ENCODE peak calls at places on chromosomes 12 and 14, in six cellular contexts. One of them, this sample, is unnamed.

GRCh38 chr12:3704512-3705348 is 48.2 kb downstream of the CRACR2A start:
- DNase-seq in PC-9: no peak
- DNase-seq in progenitor cell of endocrine pancreas: no peak
- DNase-seq in pancreas: no peak
- DNase-seq in CD4-positive, alpha-beta T cell: no peak
- DNase-seq in B cell: no peak
- DNase-seq in this sample: no peak

GRCh38 chr14:57182760-57183503 is 85.8 kb downstream of the EXOC5 start:
- DNase-seq in PC-9: peak; percentile 43
- DNase-seq in progenitor cell of endocrine pancreas: no peak
- DNase-seq in pancreas: no peak
- DNase-seq in CD4-positive, alpha-beta T cell: no peak
- DNase-seq in B cell: no peak
- DNase-seq in this sample: no peak

GRCh38 chr14:66485910-66486421 is at the start of gene CCDC196:
- DNase-seq in PC-9: no peak
- DNase-seq in progenitor cell of endocrine pancreas: no peak
- DNase-seq in pancreas: no peak
- DNase-seq in CD4-positive, alpha-beta T cell: no peak
- DNase-seq in B cell: no peak
- DNase-seq in this sample: no peak

GRCh38 chr12:2719405-2719804 is 75.4 kb upstream of the FKBP4 start:
- DNase-seq in PC-9: no peak
- DNase-seq in progenitor cell of endocrine pancreas: no peak
- DNase-seq in pancreas: no peak
- DNase-seq in CD4-positive, alpha-beta T cell: no peak
- DNase-seq in B cell: no peak
- DNase-seq in this sample: no peak

GRCh38 chr12:52754135-52754534 is 23.0 kb downstream of the KRT76 start:
- DNase-seq in PC-9: no peak
- DNase-seq in progenitor cell of endocrine pancreas: no peak
- DNase-seq in pancreas: no peak
- DNase-seq in CD4-positive, alpha-beta T cell: no peak
- DNase-seq in B cell: no peak
- DNase-seq in this sample: no peak

GRCh38 chr12:78402366-78403134 is 462.0 kb upstream of the SYT1 start:
- DNase-seq in PC-9: no peak
- DNase-seq in progenitor cell of endocrine pancreas: no peak
- DNase-seq in pancreas: no peak
- DNase-seq in CD4-positive, alpha-beta T cell: no peak
- DNase-seq in B cell: no peak
- DNase-seq in this sample: no peak

GRCh38 chr14:103703433-103704385 is 11.5 kb downstream of the XRCC3 start:
- DNase-seq in PC-9: no peak
- DNase-seq in progenitor cell of endocrine pancreas: no peak
- DNase-seq in pancreas: no peak
- DNase-seq in CD4-positive, alpha-beta T cell: no peak
- DNase-seq in B cell: no peak
- DNase-seq in this sample: no peak

GRCh38 chr14:37870947-37871346 is 275.5 kb downstream of the TTC6 start:
- DNase-seq in PC-9: no peak
- DNase-seq in progenitor cell of endocrine pancreas: no peak
- DNase-seq in pancreas: no peak
- DNase-seq in CD4-positive, alpha-beta T cell: no peak
- DNase-seq in B cell: no peak
- DNase-seq in this sample: no peak

GRCh38 chr12:57435288-57435687 is 704 bp downstream of the INHBC start:
- DNase-seq in PC-9: no peak
- DNase-seq in progenitor cell of endocrine pancreas: no peak
- DNase-seq in pancreas: no peak
- DNase-seq in CD4-positive, alpha-beta T cell: no peak
- DNase-seq in B cell: no peak
- DNase-seq in this sample: no peak

GRCh38 chr12:44875954-44876553 is at the start of gene NELL2:
- DNase-seq in PC-9: no peak
- DNase-seq in progenitor cell of endocrine pancreas: peak; percentile 24
- DNase-seq in pancreas: peak; percentile 28
- DNase-seq in CD4-positive, alpha-beta T cell: peak; percentile 54
- DNase-seq in B cell: no peak
- DNase-seq in this sample: no peak

GRCh38 chr12:10364839-10365681 is 24.8 kb downstream of the KLRK1 start:
- DNase-seq in PC-9: peak; percentile 79
- DNase-seq in progenitor cell of endocrine pancreas: no peak
- DNase-seq in pancreas: peak; percentile 85
- DNase-seq in CD4-positive, alpha-beta T cell: peak; percentile 39
- DNase-seq in B cell: peak; percentile 74
- DNase-seq in this sample: peak; percentile 30

GRCh38 chr12:121789800-121790748 is 3.4 kb downstream of the RHOF start:
- DNase-seq in PC-9: peak; percentile 86
- DNase-seq in progenitor cell of endocrine pancreas: no peak
- DNase-seq in pancreas: peak; percentile 66
- DNase-seq in CD4-positive, alpha-beta T cell: peak; percentile 91
- DNase-seq in B cell: peak; percentile 95
- DNase-seq in this sample: no peak

GRCh38 chr12:98422809-98423208 is 92.6 kb upstream of the TMPO start:
- DNase-seq in PC-9: no peak
- DNase-seq in progenitor cell of endocrine pancreas: no peak
- DNase-seq in pancreas: no peak
- DNase-seq in CD4-positive, alpha-beta T cell: no peak
- DNase-seq in B cell: no peak
- DNase-seq in this sample: no peak

GRCh38 chr14:51328942-51329350 is 88.9 kb downstream of the TMX1 start:
- DNase-seq in PC-9: no peak
- DNase-seq in progenitor cell of endocrine pancreas: no peak
- DNase-seq in pancreas: no peak
- DNase-seq in CD4-positive, alpha-beta T cell: no peak
- DNase-seq in B cell: no peak
- DNase-seq in this sample: no peak

GRCh38 chr12:121053706-121054105 is 14.7 kb upstream of the OASL start:
- DNase-seq in PC-9: no peak
- DNase-seq in progenitor cell of endocrine pancreas: no peak
- DNase-seq in pancreas: no peak
- DNase-seq in CD4-positive, alpha-beta T cell: no peak
- DNase-seq in B cell: no peak
- DNase-seq in this sample: no peak

GRCh38 chr14:64721899-64722298 is 17.7 kb downstream of the PLEKHG3 start:
- DNase-seq in PC-9: no peak
- DNase-seq in progenitor cell of endocrine pancreas: no peak
- DNase-seq in pancreas: no peak
- DNase-seq in CD4-positive, alpha-beta T cell: no peak
- DNase-seq in B cell: no peak
- DNase-seq in this sample: no peak

DNA sequence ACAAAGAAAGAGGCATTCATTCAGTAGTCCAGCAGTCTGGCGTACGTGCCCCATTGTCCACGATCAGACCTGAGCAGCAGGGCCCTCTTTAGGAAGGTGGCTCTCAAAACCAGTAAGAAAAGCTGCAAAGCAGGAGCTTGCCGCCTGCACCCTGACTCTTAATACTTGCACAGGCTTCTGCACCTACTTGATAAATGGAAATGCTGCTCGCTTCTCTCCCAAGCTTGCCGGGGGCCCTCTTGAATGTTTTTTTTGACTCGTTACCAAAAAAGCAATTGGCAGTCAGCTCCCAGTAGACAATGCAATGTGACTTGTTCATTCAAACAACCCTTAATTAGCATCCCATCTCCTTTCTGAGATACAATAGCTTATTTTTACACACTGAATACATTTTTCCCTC is 27.2 kb upstream of the PTPRB start:
- DNase-seq in PC-9: no peak
- DNase-seq in progenitor cell of endocrine pancreas: no peak
- DNase-seq in pancreas: no peak
- DNase-seq in CD4-positive, alpha-beta T cell: no peak
- DNase-seq in B cell: no peak
- DNase-seq in this sample: no peak
- TF ChIP-seq CTCF in PC-9: no peak
- TF ChIP-seq CTCF in progenitor cell of endocrine pancreas: no peak
- TF ChIP-seq CTCF in pancreas: no peak
- TF ChIP-seq CTCF in CD4-positive, alpha-beta T cell: no peak
- TF ChIP-seq CTCF in B cell: no peak
- TF ChIP-seq CTCF in this sample: no peak

GRCh38 chr14:76870146-76870545 is 43.9 kb downstream of the LRRC74A start:
- DNase-seq in PC-9: no peak
- DNase-seq in progenitor cell of endocrine pancreas: no peak
- DNase-seq in pancreas: no peak
- DNase-seq in CD4-positive, alpha-beta T cell: no peak
- DNase-seq in B cell: no peak
- DNase-seq in this sample: no peak
- TF ChIP-seq CTCF in PC-9: peak; percentile 51
- TF ChIP-seq CTCF in progenitor cell of endocrine pancreas: peak; percentile 47
- TF ChIP-seq CTCF in pancreas: no peak
- TF ChIP-seq CTCF in CD4-positive, alpha-beta T cell: no peak
- TF ChIP-seq CTCF in B cell: peak; percentile 32
- TF ChIP-seq CTCF in this sample: no peak

DNA sequence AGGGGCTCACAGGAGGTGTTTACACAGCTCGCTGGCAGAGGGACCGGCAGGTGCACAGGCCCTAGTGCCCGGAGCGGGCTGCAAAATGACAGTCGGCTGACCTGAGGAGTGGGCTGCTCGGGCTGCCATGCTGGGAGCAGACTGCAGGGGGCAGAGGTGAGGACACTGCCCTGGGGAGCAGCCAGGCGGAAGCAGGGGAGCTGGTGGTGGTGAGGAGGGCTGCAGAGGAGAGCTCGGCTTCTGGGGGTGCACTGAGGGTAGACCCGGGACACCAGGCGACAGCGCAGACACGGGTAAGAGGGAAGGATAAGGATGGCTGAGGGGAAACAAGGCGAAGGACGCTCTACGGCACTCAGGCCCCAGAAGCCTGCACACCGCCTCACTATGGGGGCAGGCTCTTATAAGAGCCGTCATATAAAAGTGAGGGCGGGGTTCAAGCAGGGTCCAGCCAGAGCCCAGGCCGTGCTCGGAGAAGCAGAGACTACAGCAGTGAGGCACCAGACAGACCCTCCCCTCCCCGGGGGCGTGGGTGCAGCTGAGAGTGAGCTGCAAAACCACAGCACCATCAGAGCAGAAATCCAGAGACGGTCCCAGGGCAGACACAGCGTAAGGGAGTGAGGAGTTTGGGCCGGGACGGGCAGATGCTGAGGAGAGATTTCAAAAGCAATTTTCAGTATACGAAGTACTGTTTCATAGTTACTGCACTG is 62.5 kb downstream of the CCDC88C start:
- DNase-seq in PC-9: no peak
- DNase-seq in progenitor cell of endocrine pancreas: peak; percentile 33
- DNase-seq in pancreas: no peak
- DNase-seq in CD4-positive, alpha-beta T cell: no peak
- DNase-seq in B cell: no peak
- DNase-seq in this sample: no peak
- TF ChIP-seq CTCF in PC-9: peak; percentile 43
- TF ChIP-seq CTCF in progenitor cell of endocrine pancreas: peak; percentile 63
- TF ChIP-seq CTCF in pancreas: no peak
- TF ChIP-seq CTCF in CD4-positive, alpha-beta T cell: peak; percentile 60
- TF ChIP-seq CTCF in B cell: peak; percentile 58
- TF ChIP-seq CTCF in this sample: no peak

GRCh38 chr12:40315375-40315774 is 90.6 kb downstream of the LRRK2 start:
- DNase-seq in PC-9: no peak
- DNase-seq in progenitor cell of endocrine pancreas: no peak
- DNase-seq in pancreas: no peak
- DNase-seq in CD4-positive, alpha-beta T cell: no peak
- DNase-seq in B cell: no peak
- DNase-seq in this sample: no peak

GRCh38 chr12:40312196-40312595 is 87.4 kb downstream of the LRRK2 start:
- DNase-seq in PC-9: no peak
- DNase-seq in progenitor cell of endocrine pancreas: no peak
- DNase-seq in pancreas: no peak
- DNase-seq in CD4-positive, alpha-beta T cell: no peak
- DNase-seq in B cell: no peak
- DNase-seq in this sample: no peak

GRCh38 chr12:40314927-40315326 is 90.1 kb downstream of the LRRK2 start:
- DNase-seq in PC-9: no peak
- DNase-seq in progenitor cell of endocrine pancreas: no peak
- DNase-seq in pancreas: no peak
- DNase-seq in CD4-positive, alpha-beta T cell: no peak
- DNase-seq in B cell: no peak
- DNase-seq in this sample: no peak

GRCh38 chr12:40313928-40314327 is 89.1 kb downstream of the LRRK2 start:
- DNase-seq in PC-9: no peak
- DNase-seq in progenitor cell of endocrine pancreas: no peak
- DNase-seq in pancreas: no peak
- DNase-seq in CD4-positive, alpha-beta T cell: no peak
- DNase-seq in B cell: no peak
- DNase-seq in this sample: no peak

DNA sequence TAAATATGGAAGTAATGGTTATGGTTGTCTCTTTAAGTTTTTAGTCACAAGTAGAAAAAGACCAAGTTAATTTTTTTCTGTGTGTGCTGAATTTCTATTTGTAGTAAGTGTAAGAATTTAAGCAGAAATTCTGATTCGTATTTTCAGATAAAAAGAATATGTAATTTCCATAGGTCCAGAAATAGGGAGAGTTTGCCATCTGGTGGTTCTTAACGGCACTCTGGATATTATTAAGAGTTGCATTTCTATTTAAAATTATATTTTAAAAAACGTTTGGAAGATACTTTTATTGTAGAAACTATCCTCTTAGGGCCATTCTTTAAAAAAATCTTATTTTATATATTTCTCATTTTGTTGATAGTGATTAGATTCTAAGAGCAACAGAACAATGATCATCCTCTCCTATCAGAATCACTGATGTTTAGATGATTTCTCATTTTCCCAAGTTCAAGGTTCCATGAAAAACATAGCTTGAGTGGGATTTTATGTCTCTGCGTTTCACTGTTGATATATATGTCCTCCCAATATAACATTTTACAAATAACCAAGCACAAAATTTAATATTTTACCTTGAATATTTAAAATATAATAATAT is 88.3 kb downstream of the LRRK2 start:
- DNase-seq in PC-9: no peak
- DNase-seq in progenitor cell of endocrine pancreas: no peak
- DNase-seq in pancreas: no peak
- DNase-seq in CD4-positive, alpha-beta T cell: no peak
- DNase-seq in B cell: no peak
- DNase-seq in this sample: no peak
- TF ChIP-seq CTCF in PC-9: peak; percentile 72
- TF ChIP-seq CTCF in progenitor cell of endocrine pancreas: peak; percentile 62
- TF ChIP-seq CTCF in pancreas: peak; percentile 8
- TF ChIP-seq CTCF in CD4-positive, alpha-beta T cell: no peak
- TF ChIP-seq CTCF in B cell: peak; percentile 78
- TF ChIP-seq CTCF in this sample: no peak

This sample was measured in omental fat pad.